ENCODE peak calls at places on chromosomes 3 and 15, in four cellular contexts. V is WTC11, C is K562, Z is HepG2. A is an unnamed sample.

GRCh38 chr15:63094495-63094931 is 27.1 kb upstream of the LACTB start:
- DNase-seq in Z (peak; percentile 49), C (no peak), V (no peak), A (no peak)

GRCh38 chr3:72960812-72961518 is 35.6 kb upstream of the PPP4R2 start:
- DNase-seq in Z (peak; percentile 86), C (no peak), V (no peak), A (no peak)

GRCh38 chr15:80932989-80933388 is 56.6 kb downstream of the MESD start:
- DNase-seq in Z (no peak), V (no peak), C (no peak), A (no peak)

GRCh38 chr3:117885046-117885445 is 1149.6 kb downstream of the IGSF11 start:
- DNase-seq in Z (no peak), V (no peak), C (no peak), A (no peak)

GRCh38 chr3:37546876-37547275 is 314.8 kb upstream of the CTDSPL start:
- DNase-seq in C (no peak), Z (peak; percentile 7), V (no peak), A (peak; percentile 58)

GRCh38 chr3:114454592-114455251 is 160.9 kb downstream of the TIGIT start:
- DNase-seq in Z (no peak), C (no peak), V (no peak), A (peak; percentile 11)

GRCh38 chr3:115698851-115699535 is 75.7 kb downstream of the GAP43 start:
- DNase-seq in Z (no peak), C (no peak), V (peak; percentile 53), A (no peak)

GRCh38 chr3:108410531-108410984 is 99.8 kb downstream of the MYH15 start:
- DNase-seq in C (no peak), Z (no peak), V (no peak), A (no peak)

GRCh38 chr3:151795276-151795675 is 18.6 kb upstream of the AADAC start:
- DNase-seq in Z (no peak), C (no peak), V (no peak), A (no peak)

GRCh38 chr3:187044871-187045552 is 94.3 kb downstream of the RPL39L start:
- DNase-seq in V (no peak), C (no peak), Z (no peak), A (no peak)

GRCh38 chr3:63450023-63450422 is 171.9 kb downstream of the SYNPR start:
- DNase-seq in C (no peak), Z (no peak), V (no peak), A (no peak)

GRCh38 chr3:117486709-117487394 is 777.3 kb downstream of the TUSC7 start:
- DNase-seq in Z (no peak), V (no peak), C (no peak), A (no peak)

GRCh38 chr15:76930831-76931396 is 635 bp upstream of the RCN2 start:
- DNase-seq in V (no peak), C (no peak), Z (no peak), A (no peak)

GRCh38 chr3:17207019-17207418 is 322.3 kb downstream of the PLCL2 start:
- DNase-seq in V (no peak), C (no peak), Z (no peak), A (no peak)

GRCh38 chr3:155236473-155236872 is 57.0 kb downstream of the STRIT1 start:
- DNase-seq in Z (no peak), V (no peak), C (no peak), A (no peak)

GRCh38 chr3:86748015-86748414 is 242.9 kb downstream of the VGLL3 start:
- DNase-seq in C (no peak), V (no peak), Z (no peak), A (no peak)

GRCh38 chr15:52140646-52141045 is 28.1 kb upstream of the BCL2L10 start:
- DNase-seq in V (no peak), C (no peak), Z (no peak), A (no peak)

GRCh38 chr3:151421956-151422355 is 37.4 kb upstream of the P2RY12 start:
- DNase-seq in V (no peak), C (no peak), Z (no peak), A (no peak)

GRCh38 chr15:89171136-89172072 is 50.0 kb downstream of the RLBP1 start:
- DNase-seq in Z (peak; percentile 62), V (peak; percentile 83), C (peak; percentile 69), A (peak; percentile 79)

GRCh38 chr3:157500232-157500631 is 3.0 kb downstream of the VEPH1 start:
- DNase-seq in V (no peak), C (no peak), Z (no peak), A (no peak)

GRCh38 chr3:149970716-149971402 is at the start of gene PFN2:
- DNase-seq in Z (peak; percentile 47), C (peak; percentile 72), V (peak; percentile 63), A (peak; percentile 66)

GRCh38 chr3:104810896-104811295 is 555.8 kb upstream of the ALCAM start:
- DNase-seq in C (no peak), Z (no peak), V (no peak), A (no peak)

GRCh38 chr15:100183921-100184480 is 157.8 kb downstream of the ADAMTS17 start:
- DNase-seq in Z (no peak), V (no peak), C (no peak), A (no peak)

GRCh38 chr3:129470861-129471260 is 30.8 kb downstream of the IFT122 start:
- DNase-seq in V (no peak), Z (no peak), C (no peak), A (no peak)

GRCh38 chr3:81761904-81762565 is 590 bp upstream of the GBE1 start:
- DNase-seq in Z (no peak), V (no peak), C (no peak), A (no peak)

GRCh38 chr3:183576487-183577107 is 21.1 kb upstream of the KLHL6 start:
- DNase-seq in Z (no peak), C (no peak), V (no peak), A (no peak)

GRCh38 chr3:127053979-127054378 is 71.1 kb downstream of the PLXNA1 start:
- DNase-seq in C (no peak), Z (no peak), V (no peak), A (no peak)

GRCh38 chr3:193928354-193929209 is 207.4 kb upstream of the HES1 start:
- DNase-seq in V (no peak), C (peak; percentile 37), Z (no peak), A (no peak)

GRCh38 chr3:8622873-8623725 is 21.5 kb downstream of the SSUH2 start:
- DNase-seq in V (peak; percentile 87), C (peak; percentile 86), Z (peak; percentile 41), A (peak; percentile 65)

GRCh38 chr3:157618075-157618760 is 115.0 kb upstream of the VEPH1 start:
- DNase-seq in C (peak; percentile 65), V (no peak), Z (peak; percentile 41), A (peak; percentile 47)

GRCh38 chr3:193901007-193901406 is 234.9 kb upstream of the HES1 start:
- DNase-seq in C (no peak), Z (no peak), V (no peak), A (no peak)

GRCh38 chr3:25035511-25035910 is 392.6 kb upstream of the RARB start:
- DNase-seq in V (no peak), C (no peak), Z (no peak), A (no peak)
- TF ChIP-seq ELF4 in V (no peak), C (no peak), Z (no peak), A (no peak)

GRCh38 chr3:71189480-71189879 is 394.0 kb downstream of the FOXP1 start:
- DNase-seq in Z (no peak), V (no peak), C (no peak), A (no peak)
- TF ChIP-seq SP1 in Z (no peak), V (no peak), C (no peak), A (no peak)

GRCh38 chr3:123840961-123841360 is 43.2 kb downstream of the MYLK start:
- DNase-seq in V (no peak), Z (no peak), C (no peak), A (no peak)
- TF ChIP-seq ELF4 in V (no peak), Z (no peak), C (no peak), A (no peak)

GRCh38 chr3:123367467-123368154 is 81.3 kb downstream of the ADCY5 start:
- DNase-seq in Z (no peak), V (no peak), C (no peak), A (no peak)
- TF ChIP-seq SP1 in Z (no peak), V (no peak), C (no peak), A (no peak)

GRCh38 chr3:123789160-123789559 is 95.0 kb downstream of the MYLK start:
- DNase-seq in C (no peak), Z (no peak), V (no peak), A (no peak)

GRCh38 chr3:123791073-123791370 is 93.1 kb downstream of the MYLK start:
- DNase-seq in Z (no peak), C (no peak), V (no peak), A (no peak)

GRCh38 chr3:123790254-123791072 is 93.7 kb downstream of the MYLK start:
- DNase-seq in V (no peak), C (no peak), Z (no peak), A (no peak)

GRCh38 chr3:123788706-123789105 is 95.4 kb downstream of the MYLK start:
- DNase-seq in V (no peak), C (no peak), Z (no peak), A (no peak)

GRCh38 chr3:123789760-123790159 is 94.4 kb downstream of the MYLK start:
- DNase-seq in V (no peak), C (no peak), Z (no peak), A (no peak)
- TF ChIP-seq ELF4 in V (no peak), C (no peak), Z (no peak), A (no peak)

GRCh38 chr3:94221829-94222228 is 159.0 kb downstream of the NSUN3 start:
- DNase-seq in C (no peak), Z (no peak), V (no peak), A (no peak)

GRCh38 chr3:94225176-94225742 is 162.4 kb downstream of the NSUN3 start:
- DNase-seq in Z (no peak), C (no peak), V (no peak), A (no peak)

GRCh38 chr3:94226058-94226457 is 163.2 kb downstream of the NSUN3 start:
- DNase-seq in Z (no peak), C (no peak), V (no peak), A (no peak)
- TF ChIP-seq SP1 in Z (no peak), C (no peak), V (no peak), A (no peak)

GRCh38 chr15:59300618-59301139 is 72.0 kb downstream of the MYO1E start:
- DNase-seq in C (no peak), Z (no peak), V (no peak), A (no peak)

GRCh38 chr15:59296181-59296617 is 76.5 kb downstream of the MYO1E start:
- DNase-seq in Z (no peak), V (no peak), C (no peak), A (no peak)

GRCh38 chr15:59299919-59300617 is 72.6 kb downstream of the MYO1E start:
- DNase-seq in Z (no peak), V (no peak), C (no peak), A (no peak)

GRCh38 chr15:59298876-59299275 is 73.8 kb downstream of the MYO1E start:
- DNase-seq in V (no peak), Z (no peak), C (no peak), A (no peak)

GRCh38 chr15:59298255-59298856 is 74.3 kb downstream of the MYO1E start:
- DNase-seq in C (no peak), V (no peak), Z (no peak), A (no peak)
- TF ChIP-seq ELF4 in C (no peak), V (no peak), Z (no peak), A (no peak)

A was measured in HEK293T.